ENCODE peak calls at places on chromosome 20, in eight cellular contexts. D is globus pallidus; R is mucosa of gallbladder; T is iris pigment epithelial cell; I is D721Med; Z is DMS153; M is activated CD4-positive, alpha-beta memory T cell treated with anti-CD3 and anti-CD28 coated beads for 36 hours; E is activated T-cell treated with anti-CD3 and anti-CD28 coated beads, Interleukin-2, amount 50 U/mL, for 72 hours. Q is an unnamed sample.

GRCh38 chr20:31712564-31713311 is 9.9 kb downstream of the BCL2L1 start:
- DNase-seq in T (peak), M (no peak), E (no peak), D (peak), I (no peak), Z (peak), R (peak), Q (peak)

GRCh38 chr20:34706912-34707784 is 3.0 kb downstream of the TP53INP2 start:
- DNase-seq in E (no peak), I (no peak), T (no peak), R (no peak), D (no peak), M (no peak), Z (no peak), Q (no peak)

GRCh38 chr20:52311209-52311794 is 119.7 kb upstream of the ZFP64 start:
- DNase-seq in M (no peak), T (no peak), R (no peak), I (no peak), E (no peak), D (no peak), Z (no peak), Q (no peak)

GRCh38 chr20:64146301-64146935 is 17.8 kb upstream of the MYT1 start:
- DNase-seq in M (no peak), E (no peak), D (no peak), T (no peak), Z (no peak), R (no peak), I (peak), Q (no peak)

GRCh38 chr20:51886891-51887608 is 84.7 kb upstream of the SALL4 start:
- DNase-seq in M (no peak), I (no peak), Z (no peak), T (no peak), R (no peak), E (no peak), D (peak), Q (no peak)

GRCh38 chr20:6142348-6142993 is 19.6 kb upstream of the FERMT1 start:
- DNase-seq in I (peak), E (peak), D (peak), T (peak), Z (peak), M (peak), R (peak), Q (peak)

GRCh38 chr20:57350086-57350710 is 857 bp upstream of the RAE1 start:
- DNase-seq in M (no peak), E (no peak), I (no peak), R (no peak), D (no peak), T (no peak), Z (no peak), Q (no peak)

GRCh38 chr20:40257763-40258162 is 431.3 kb downstream of the MAFB start:
- DNase-seq in R (no peak), Z (no peak), M (no peak), D (no peak), E (no peak), I (no peak), T (no peak), Q (no peak)

GRCh38 chr20:37584238-37584807 is 56.6 kb upstream of the BLCAP start:
- DNase-seq in Z (no peak), E (no peak), I (no peak), M (no peak), D (no peak), R (no peak), T (no peak), Q (no peak)

GRCh38 chr20:57627972-57628650 is 7.9 kb upstream of the ZBP1 start:
- DNase-seq in Z (no peak), D (peak), E (peak), I (no peak), R (peak), M (peak), T (peak), Q (no peak)

GRCh38 chr20:16711859-16712258 is 18.0 kb upstream of the SNRPB2 start:
- DNase-seq in E (no peak), Z (no peak), M (no peak), T (no peak), D (no peak), I (no peak), R (no peak), Q (no peak)

GRCh38 chr20:3818155-3819151 is 1.9 kb upstream of the AP5S1 start:
- DNase-seq in R (peak), E (no peak), T (peak), D (peak), M (no peak), Z (peak), I (no peak), Q (no peak)

GRCh38 chr20:45036044-45036755 is 64.7 kb downstream of the KCNS1 start:
- DNase-seq in M (peak), R (no peak), Z (no peak), E (peak), D (peak), I (no peak), T (peak), Q (no peak)

GRCh38 chr20:45392733-45393132 is 14.6 kb upstream of the TP53TG5 start:
- DNase-seq in E (no peak), M (no peak), Z (peak), R (no peak), D (peak), I (no peak), T (no peak), Q (peak)

GRCh38 chr20:39269031-39269461 is 306.9 kb downstream of the DHX35 start:
- DNase-seq in D (peak), T (peak), I (peak), R (peak), Z (no peak), M (peak), E (peak), Q (peak)

GRCh38 chr20:44810391-44811149 is at the start of gene RIMS4:
- DNase-seq in I (peak), D (no peak), Z (no peak), M (no peak), E (no peak), R (no peak), T (no peak), Q (no peak)

GRCh38 chr20:58116505-58116904 is 111.9 kb downstream of the ANKRD60 start:
- DNase-seq in E (no peak), T (no peak), M (no peak), D (no peak), Z (no peak), I (no peak), R (no peak), Q (no peak)

GRCh38 chr20:17748279-17748678 is 48.5 kb downstream of the BANF2 start:
- DNase-seq in R (no peak), I (no peak), M (no peak), D (no peak), T (no peak), Z (no peak), E (no peak), Q (no peak)

GRCh38 chr20:63823691-63824311 is 7.3 kb downstream of the ZBTB46 start:
- DNase-seq in I (no peak), E (no peak), M (no peak), Z (no peak), T (no peak), R (no peak), D (no peak), Q (no peak)

GRCh38 chr20:4272225-4272624 is 256.9 kb upstream of the RNF24 start:
- DNase-seq in I (no peak), T (peak), R (no peak), E (no peak), Z (no peak), D (no peak), M (no peak), Q (no peak)

GRCh38 chr20:24487240-24487639 is 17.8 kb downstream of the SYNDIG1 start:
- DNase-seq in M (no peak), D (no peak), R (no peak), Z (no peak), I (no peak), T (no peak), E (no peak), Q (no peak)

GRCh38 chr20:35742741-35743523 is 872 bp upstream of the RBM39 start:
- DNase-seq in R (no peak), T (no peak), Z (no peak), M (no peak), D (peak), E (no peak), I (no peak), Q (peak)

GRCh38 chr20:43750774-43751166 is 24.0 kb upstream of the GTSF1L start:
- DNase-seq in D (no peak), I (no peak), E (peak), T (no peak), M (no peak), R (no peak), Z (no peak), Q (no peak)

GRCh38 chr20:46406986-46407670 is 713 bp upstream of the ELMO2 start:
- DNase-seq in Z (peak), I (no peak), D (no peak), E (peak), T (no peak), M (peak), R (peak), Q (peak)

GRCh38 chr20:46752639-46753235 is 43.3 kb downstream of the SLC2A10 start:
- DNase-seq in R (peak), E (peak), D (peak), M (peak), I (peak), Z (peak), T (peak), Q (peak)

GRCh38 chr20:22796465-22797077 is 212.2 kb upstream of the FOXA2 start:
- DNase-seq in I (no peak), E (no peak), D (no peak), Z (no peak), M (no peak), R (no peak), T (peak), Q (no peak)

GRCh38 chr20:46350986-46351267 is 42.6 kb upstream of the CDH22 start:
- DNase-seq in Z (no peak), E (no peak), R (no peak), I (no peak), M (no peak), T (no peak), D (no peak), Q (no peak)

GRCh38 chr20:16615199-16615598 is 42.0 kb upstream of the KIF16B start:
- DNase-seq in R (peak), T (peak), M (no peak), E (no peak), I (no peak), D (no peak), Z (no peak), Q (no peak)

GRCh38 chr20:36754656-36755222 is 8.8 kb upstream of the NDRG3 start:
- DNase-seq in E (peak), D (peak), M (peak), Z (peak), T (peak), R (peak), I (peak), Q (peak)

GRCh38 chr20:53845980-53846379 is 224.4 kb downstream of the BCAS1 start:
- DNase-seq in I (no peak), R (no peak), Z (no peak), T (no peak), D (no peak), E (no peak), M (no peak), Q (no peak)

GRCh38 chr20:6665621-6666345 is 101.7 kb upstream of the BMP2 start:
- DNase-seq in Z (no peak), I (no peak), M (no peak), D (no peak), T (peak), E (no peak), R (no peak), Q (no peak)

GRCh38 chr20:32638848-32639247 is 34.9 kb downstream of the C20orf203 start:
- DNase-seq in D (no peak), Z (no peak), M (no peak), T (peak), R (no peak), I (no peak), E (no peak), Q (no peak)

GRCh38 chr20:38270869-38271608 is 10.5 kb upstream of the KIAA1755 start:
- DNase-seq in E (no peak), M (no peak), I (no peak), R (peak), D (no peak), T (peak), Z (no peak), Q (no peak)

GRCh38 chr20:52572687-52573086 is 381.1 kb upstream of the ZFP64 start:
- DNase-seq in M (no peak), R (no peak), Z (no peak), T (peak), I (no peak), E (no peak), D (no peak), Q (no peak)

GRCh38 chr20:54044156-54044555 is 26.2 kb downstream of the BCAS1 start:
- DNase-seq in R (no peak), D (no peak), I (no peak), M (no peak), E (peak), T (peak), Z (no peak), Q (no peak)

GRCh38 chr20:50953196-50953595 is 5.1 kb downstream of the DPM1 start:
- DNase-seq in Z (no peak), I (no peak), D (no peak), T (no peak), R (no peak), E (no peak), M (no peak), Q (no peak)